ENCODE peak calls at places on chromosomes 3 and 15, in ten cellular contexts. W is dorsolateral prefrontal cortex; J is NCI-H510A; U is HT-29; D is activated naive CD4-positive, alpha-beta T cell; G is progenitor cell of endocrine pancreas; K is frontal cortex; R is glomerular endothelial cell; C is MCF 10A; L is NCI-H146. M is an unnamed sample.

GRCh38 chr3:138774529-138775253 is 60.0 kb downstream of the PIK3CB start:
- DNase-seq in W (peak), J (peak), U (peak), D (no peak), G (no peak), K (peak), R (peak), C (peak), L (peak), M (peak)

GRCh38 chr15:29986946-29987345 is 95.8 kb upstream of the GOLGA8J start:
- DNase-seq in W (no peak), J (no peak), U (no peak), D (no peak), G (no peak), K (no peak), R (no peak), C (no peak), L (no peak), M (no peak)

GRCh38 chr15:92749172-92749571 is 93.6 kb upstream of the FAM174B start:
- DNase-seq in W (no peak), J (no peak), U (no peak), D (no peak), G (no peak), K (no peak), R (no peak), C (no peak), L (no peak), M (no peak)

GRCh38 chr15:90530250-90531051 is 728 bp downstream of the CRTC3 start:
- DNase-seq in W (peak), J (no peak), U (peak), D (no peak), G (peak), K (peak), R (no peak), C (peak), L (peak), M (peak)

GRCh38 chr3:65144791-65145355 is 457.1 kb upstream of the ADAMTS9 start:
- DNase-seq in W (no peak), J (no peak), U (no peak), D (no peak), G (no peak), K (no peak), R (no peak), C (no peak), L (no peak), M (no peak)

GRCh38 chr3:159760056-159760455 is 228.6 kb upstream of the IL12A start:
- DNase-seq in W (no peak), J (no peak), U (no peak), D (no peak), G (no peak), K (no peak), R (no peak), C (no peak), L (no peak), M (no peak)

GRCh38 chr3:117019082-117019713 is 309.6 kb downstream of the TUSC7 start:
- DNase-seq in W (peak), J (peak), U (peak), D (no peak), G (peak), K (peak), R (peak), C (peak), L (peak), M (peak)

GRCh38 chr15:69504352-69505040 is 51.9 kb downstream of the RPLP1 start:
- DNase-seq in W (no peak), J (no peak), U (no peak), D (no peak), G (no peak), K (no peak), R (no peak), C (no peak), L (no peak), M (no peak)

GRCh38 chr3:152309535-152310317 is 41.0 kb downstream of the MBNL1 start:
- DNase-seq in W (no peak), J (no peak), U (no peak), D (no peak), G (no peak), K (no peak), R (no peak), C (peak), L (no peak), M (no peak)